ENCODE peak calls at places on chromosomes 12 and 14, in eight cellular contexts. Y is PC-9; I is HCT116; N is cardiac muscle cell; F is prostate gland; U is heart left ventricle; K is lung; Q is CD8-positive, alpha-beta T cell. H is an unnamed sample.

GRCh38 chr14:37585971-37586759 is 8.9 kb downstream of the FOXA1 start:
- DNase-seq in U (no peak), Y (no peak), Q (no peak), F (no peak), K (no peak), I (no peak), N (no peak), H (no peak)

GRCh38 chr14:69360438-69361108 is 37.5 kb downstream of the ERH start:
- DNase-seq in Y (no peak), F (no peak), U (no peak), Q (no peak), N (no peak), I (no peak), K (no peak), H (no peak)

GRCh38 chr12:132489078-132489601 is 811 bp upstream of the FBRSL1 start:
- DNase-seq in Q (peak; percentile 63), K (no peak), I (no peak), N (no peak), F (no peak), U (peak; percentile 83), Y (no peak), H (no peak)

GRCh38 chr14:75531660-75532317 is 9.5 kb downstream of the BATF start:
- DNase-seq in K (no peak), N (no peak), Y (no peak), F (no peak), Q (no peak), U (no peak), I (no peak), H (no peak)

GRCh38 chr12:80559766-80560165 is 115.7 kb downstream of the PTPRQ start:
- DNase-seq in Q (no peak), K (no peak), I (no peak), N (no peak), U (no peak), F (no peak), Y (no peak), H (no peak)

GRCh38 chr14:100410056-100410565 is 87.0 kb downstream of the SLC25A47 start:
- DNase-seq in Y (no peak), F (no peak), I (no peak), U (no peak), Q (no peak), N (peak; percentile 94), K (no peak), H (no peak)

GRCh38 chr14:21860172-21860571 is 186.6 kb upstream of the OR4E1 start:
- DNase-seq in F (no peak), K (no peak), U (no peak), Q (peak; percentile 46), N (peak; percentile 30), Y (no peak), I (peak; percentile 22), H (no peak)

GRCh38 chr14:54564799-54565235 is 2.1 kb upstream of the SAMD4A start:
- DNase-seq in N (peak; percentile 78), K (no peak), F (no peak), Q (no peak), U (no peak), I (no peak), Y (no peak), H (no peak)

GRCh38 chr14:58817846-58818245 is 180.1 kb downstream of the DACT1 start:
- DNase-seq in K (no peak), Q (no peak), N (peak; percentile 52), I (no peak), F (no peak), U (no peak), Y (no peak), H (no peak)

GRCh38 chr12:121796855-121797751 is 3.6 kb upstream of the RHOF start:
- DNase-seq in U (peak; percentile 96), F (peak; percentile 94), Q (no peak), N (peak; percentile 89), K (peak; percentile 94), I (peak; percentile 84), Y (peak; percentile 97), H (peak; percentile 99)

GRCh38 chr12:111953455-111953854 is 59.5 kb downstream of the TMEM116 start:
- DNase-seq in Q (no peak), N (peak; percentile 74), I (no peak), Y (no peak), F (no peak), U (no peak), K (no peak), H (no peak)

DNA sequence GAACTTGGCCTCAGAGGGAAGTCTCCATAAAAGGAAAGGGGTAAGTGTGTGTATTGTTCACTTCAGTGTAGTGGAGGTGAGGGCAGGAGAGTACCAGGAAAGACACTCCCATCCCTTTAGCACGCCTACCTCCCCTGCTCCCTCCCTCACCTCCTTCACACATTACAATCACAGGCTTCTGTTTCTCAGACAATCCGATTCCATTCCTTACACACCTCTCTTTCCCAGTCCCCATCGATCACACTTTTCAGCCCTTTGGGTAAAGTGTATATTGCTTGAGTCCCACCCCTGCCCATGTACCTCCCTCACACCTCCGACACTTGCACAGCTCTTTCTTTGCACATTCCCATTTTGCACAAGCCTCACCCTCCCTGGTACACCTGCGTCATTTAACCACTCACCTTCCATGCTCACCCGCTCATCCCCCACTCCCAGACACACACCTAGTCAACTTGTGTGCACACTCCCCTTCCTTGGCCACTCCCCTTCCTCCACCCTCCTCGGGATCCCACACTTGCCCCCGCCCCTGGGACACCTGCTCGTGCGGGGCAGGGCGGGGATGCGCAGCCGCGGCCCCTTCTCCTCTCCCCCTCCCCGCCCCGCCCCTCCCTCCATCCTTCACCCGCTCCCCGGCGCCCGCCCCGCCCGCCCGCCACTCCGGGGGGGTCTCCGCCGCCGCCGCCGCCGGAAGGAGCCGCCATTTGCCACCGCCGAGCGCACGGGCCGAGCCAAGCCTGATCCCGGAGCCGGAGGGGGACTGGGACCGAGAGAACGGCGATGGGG is at the start of gene MARCHF9:
- DNase-seq in I (no peak), K (peak; percentile 88), Q (peak; percentile 84), F (peak; percentile 73), Y (peak; percentile 83), N (no peak), U (peak; percentile 77), H (peak; percentile 73)
- H3K4me3 ChIP-seq in I (peak within 1 kb of the TSS; percentile 64), K (peak within 1 kb of the TSS; percentile 71), Q (peak within 1 kb of the TSS; percentile 65), F (peak within 1 kb of the TSS; percentile 80), Y (peak within 1 kb of the TSS; percentile 68), N (peak within 1 kb of the TSS; percentile 83), U (peak within 1 kb of the TSS; percentile 97), H (peak within 1 kb of the TSS; percentile 75)

GRCh38 chr12:128813883-128814282 is 9.9 kb downstream of the SLC15A4 start:
- DNase-seq in Y (no peak), I (no peak), K (no peak), N (no peak), Q (no peak), U (no peak), F (no peak), H (no peak)
- H3K4me1 ChIP-seq in Y (no peaks in the 10 kb centered on the region), I (no peaks in the 10 kb centered on the region), K (peaks cover 11% of the 10 kb centered on the region), N (peaks cover 10% of the 10 kb centered on the region), Q (peaks cover 42% of the 10 kb centered on the region), U (peaks cover 55% of the 10 kb centered on the region), F (no peaks in the 10 kb centered on the region), H (peaks cover 8% of the 10 kb centered on the region)

GRCh38 chr14:65957631-65958205 is 528.5 kb upstream of the CCDC196 start:
- DNase-seq in F (no peak), N (no peak), Y (no peak), K (no peak), Q (no peak), I (no peak), U (no peak), H (no peak)

GRCh38 chr14:65958664-65959562 is 527.3 kb upstream of the CCDC196 start:
- DNase-seq in U (no peak), F (no peak), I (peak; percentile 15), Y (no peak), K (no peak), N (peak; percentile 50), Q (no peak), H (no peak)

GRCh38 chr14:65962952-65963351 is 523.2 kb upstream of the CCDC196 start:
- DNase-seq in Q (no peak), N (no peak), I (no peak), K (no peak), Y (no peak), U (no peak), F (no peak), H (no peak)

GRCh38 chr14:65961004-65961403 is 525.2 kb upstream of the CCDC196 start:
- DNase-seq in N (peak; percentile 79), U (no peak), I (peak; percentile 24), F (no peak), Y (peak; percentile 28), Q (peak; percentile 70), K (peak; percentile 41), H (peak; percentile 17)

DNA sequence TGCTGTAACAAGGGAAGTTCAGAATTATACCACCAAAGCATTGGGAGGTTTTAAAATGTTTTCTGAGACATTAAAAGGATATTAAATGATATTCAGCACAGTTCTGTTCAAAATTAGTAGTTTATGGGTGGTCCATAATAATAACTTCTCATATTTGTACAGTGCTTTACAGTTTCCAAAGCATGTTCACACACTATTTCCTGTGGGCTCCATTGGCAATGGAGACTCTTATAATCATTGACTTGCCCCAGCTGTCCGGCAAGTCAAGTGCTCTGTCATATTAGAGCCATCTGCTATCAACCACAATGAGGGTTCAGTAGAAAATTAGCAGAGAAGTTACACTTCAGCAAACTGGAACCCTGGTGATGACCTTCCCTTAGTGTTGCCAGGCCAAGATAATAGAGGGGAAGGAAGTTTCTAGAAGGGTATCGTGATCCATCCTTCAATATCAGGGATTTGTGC is 526.6 kb upstream of the CCDC196 start:
- DNase-seq in Q (no peak), N (no peak), I (no peak), K (no peak), U (no peak), F (no peak), Y (no peak), H (no peak)
- H3K27ac ChIP-seq in Q (no peak overlapping the region), N (no peak overlapping the region), I (no peak overlapping the region), K (no peak overlapping the region), U (no peak overlapping the region), F (no peak overlapping the region), Y (no peak overlapping the region), H (no peak overlapping the region)

DNA sequence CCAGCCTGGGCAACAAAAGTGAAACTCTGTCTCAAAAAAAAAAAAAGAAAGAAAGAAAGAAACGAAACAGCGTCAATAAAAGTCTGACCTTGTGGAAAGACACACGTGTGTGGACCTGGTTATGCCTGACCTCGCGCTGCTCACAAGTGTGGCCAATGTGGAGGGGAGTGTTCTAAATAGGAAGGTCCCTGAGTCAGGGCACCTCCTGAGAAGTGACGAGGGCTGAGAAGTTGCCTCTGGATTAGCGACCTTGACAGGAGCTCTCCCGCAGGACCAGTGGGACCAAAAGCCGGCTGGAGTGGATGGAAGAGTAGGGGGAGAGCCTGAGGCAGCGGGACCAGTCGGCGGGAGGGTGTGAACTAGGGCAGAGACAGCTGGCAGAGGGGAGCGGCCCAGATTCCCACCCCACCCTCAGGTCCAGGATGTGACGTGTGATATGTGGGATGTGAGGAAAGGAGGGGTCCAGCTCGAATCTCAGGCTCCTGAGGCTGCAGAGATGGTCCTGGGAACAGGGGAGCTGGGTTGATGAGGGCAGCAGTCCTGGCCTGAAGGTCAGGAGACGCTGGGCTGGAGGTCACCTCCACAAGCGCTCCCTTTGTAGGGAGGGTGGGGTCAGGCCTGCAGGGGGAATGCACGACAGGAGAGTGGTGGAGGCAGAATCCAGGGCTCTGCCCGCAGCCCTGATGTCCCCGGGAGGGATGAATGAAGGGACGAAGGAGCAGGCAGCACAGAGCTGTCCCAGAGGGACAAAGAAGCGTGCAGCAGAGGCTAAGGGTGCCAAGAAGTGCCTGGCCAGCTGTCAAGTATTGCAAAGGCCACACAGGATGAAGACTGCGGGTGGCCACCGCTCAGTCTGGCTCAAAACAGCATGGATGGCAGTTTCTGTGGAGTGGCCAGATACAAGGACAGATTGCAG is 24.8 kb upstream of the GPR68 start:
- DNase-seq in Q (no peak), N (peak; percentile 52), F (no peak), I (no peak), U (peak; percentile 55), Y (no peak), K (no peak), H (no peak)
- H3K4me3 ChIP-seq in Q (no peak overlapping the region), N (no peak overlapping the region), F (no peak overlapping the region), I (no peak overlapping the region), U (peak overlapping the region; percentile 30), Y (no peak overlapping the region), K (no peak overlapping the region), H (no peak overlapping the region)

GRCh38 chr12:124498178-124498869 is 69.1 kb downstream of the NCOR2 start:
- DNase-seq in K (no peak), N (peak; percentile 88), Q (no peak), F (no peak), Y (no peak), I (no peak), U (peak; percentile 58), H (no peak)
- H3K4me1 ChIP-seq in K (peaks cover 7% of the 10 kb centered on the region), N (peaks cover 45% of the 10 kb centered on the region), Q (peaks cover 16% of the 10 kb centered on the region), F (peaks cover 31% of the 10 kb centered on the region), Y (no peaks in the 10 kb centered on the region), I (peaks cover 23% of the 10 kb centered on the region), U (peaks cover 62% of the 10 kb centered on the region), H (peaks cover 20% of the 10 kb centered on the region)